ENCODE peak calls at places on chromosomes 11 and 22, in four cellular contexts. H is H1, V is IMR-90, Z is H9. F is an unnamed sample. For H3K79me1, the result is how much of the 10 kb centered on the place peaks cover.

GRCh38 chr11:89168396-89168795 is 9.3 kb upstream of the TYR start:
- DNase-seq in H (no peak), V (no peak), Z (no peak), F (no peak)

GRCh38 chr22:17234144-17234623 is 14.9 kb upstream of the ADA2 start:
- DNase-seq in H (peak), V (no peak), Z (peak), F (peak)

GRCh38 chr11:41237386-41237785 is 222.1 kb downstream of the LRRC4C start:
- DNase-seq in V (no peak), H (no peak), Z (no peak), F (peak)

GRCh38 chr11:70116386-70117077 is 38.4 kb downstream of the ANO1 start:
- DNase-seq in Z (no peak), V (no peak), H (no peak), F (no peak)

GRCh38 chr22:46148885-46149492 is 1.3 kb upstream of the PPARA start:
- DNase-seq in V (no peak), H (no peak), Z (no peak), F (no peak)

GRCh38 chr11:78292109-78292803 is 103.5 kb downstream of the USP35 start:
- DNase-seq in Z (no peak), V (no peak), H (no peak), F (no peak)

GRCh38 chr22:28283025-28283654 is 364.1 kb upstream of the PITPNB start:
- DNase-seq in Z (no peak), V (peak), H (no peak), F (no peak)

GRCh38 chr11:17642980-17643379 is 76.4 kb upstream of the MYOD1 start:
- DNase-seq in V (no peak), H (no peak), Z (no peak), F (no peak)

GRCh38 chr22:50454556-50455075 is 20.2 kb downstream of the SBF1 start:
- DNase-seq in V (no peak), Z (no peak), H (no peak), F (no peak)

GRCh38 chr11:34614334-34615113 is 6.4 kb upstream of the EHF start:
- DNase-seq in Z (no peak), V (peak), H (no peak), F (no peak)

GRCh38 chr11:123740787-123741158 is 687 bp downstream of the ZNF202 start:
- DNase-seq in H (no peak), Z (no peak), V (no peak), F (peak)

GRCh38 chr22:48745842-48746788 is 1081.6 kb downstream of the BRD1 start:
- DNase-seq in V (no peak), Z (peak), H (no peak), F (no peak)

GRCh38 chr11:35101223-35101622 is 37.7 kb upstream of the CD44 start:
- DNase-seq in V (no peak), Z (no peak), H (no peak), F (no peak)

GRCh38 chr22:28594784-28595324 is 84.8 kb downstream of the TTC28 start:
- DNase-seq in V (peak), Z (no peak), H (no peak), F (peak)

GRCh38 chr22:45248832-45249561 is 8.3 kb upstream of the KIAA0930 start:
- DNase-seq in Z (no peak), V (no peak), H (no peak), F (no peak)

GRCh38 chr11:27926056-27926455 is 181.9 kb downstream of the KIF18A start:
- DNase-seq in Z (no peak), V (no peak), H (no peak), F (no peak)

GRCh38 chr11:116558504-116559252 is 214.1 kb downstream of the BUD13 start:
- DNase-seq in H (no peak), Z (no peak), V (peak), F (no peak)

GRCh38 chr11:66278396-66279091 is 569 bp downstream of the CNIH2 start:
- DNase-seq in V (no peak), Z (no peak), H (no peak), F (peak)

GRCh38 chr11:62108971-62109391 is 14.8 kb upstream of the INCENP start:
- DNase-seq in Z (no peak), H (no peak), V (peak), F (no peak)

GRCh38 chr11:92259861-92260260 is 35.2 kb downstream of the FAT3 start:
- DNase-seq in V (no peak), H (no peak), Z (no peak), F (no peak)

GRCh38 chr22:28111501-28111900 is 192.4 kb upstream of the PITPNB start:
- DNase-seq in H (no peak), Z (no peak), V (no peak), F (no peak)

GRCh38 chr11:117232022-117232878 is at the start of the genes PCSK7 and RNF214:
- DNase-seq in V (peak), Z (peak), H (peak), F (peak)

GRCh38 chr11:120024586-120024985 is 113.3 kb downstream of the TRIM29 start:
- DNase-seq in H (no peak), Z (no peak), V (no peak), F (no peak)

GRCh38 chr11:61090092-61090491 is 12.2 kb upstream of the CD5 start:
- DNase-seq in V (no peak), H (no peak), Z (no peak), F (no peak)

GRCh38 chr22:46574993-46575914 is 37.8 kb upstream of the CELSR1 start:
- DNase-seq in V (no peak), H (no peak), Z (peak), F (peak)

GRCh38 chr22:47396105-47396504 is 633.7 kb downstream of the TBC1D22A start:
- DNase-seq in V (no peak), H (no peak), Z (no peak), F (no peak)

GRCh38 chr11:60631939-60632338 is 67.5 kb upstream of the MS4A8 start:
- DNase-seq in H (no peak), Z (no peak), V (no peak), F (no peak)

GRCh38 chr11:91406009-91406408 is 818.6 kb upstream of the FAT3 start:
- DNase-seq in V (no peak), Z (no peak), H (no peak), F (no peak)

GRCh38 chr11:210122-210802 is 2.8 kb downstream of the RIC8A start:
- DNase-seq in Z (no peak), H (no peak), V (peak), F (peak)

GRCh38 chr11:62921573-62922188 is 518 bp upstream of the CHRM1 start:
- DNase-seq in Z (no peak), H (no peak), V (peak), F (no peak)

GRCh38 chr22:30562391-30562790 is 12.1 kb downstream of the GAL3ST1 start:
- DNase-seq in Z (no peak), V (no peak), H (no peak), F (no peak)

GRCh38 chr11:14643697-14644395 is at the start of gene PDE3B:
- DNase-seq in H (no peak), Z (peak), V (peak), F (peak)

GRCh38 chr22:20919718-20920117 is 2.5 kb downstream of the CRKL start:
- DNase-seq in H (no peak), V (no peak), Z (no peak), F (no peak)

GRCh38 chr22:21632237-21632895 is at the start of gene CCDC116:
- DNase-seq in Z (peak), V (no peak), H (no peak), F (peak)

GRCh38 chr11:94774345-94774744 is 6.2 kb downstream of the AMOTL1 start:
- DNase-seq in H (no peak), Z (no peak), V (peak), F (no peak)

GRCh38 chr11:126426820-126427749 is 71.6 kb downstream of the ST3GAL4 start:
- DNase-seq in H (no peak), V (no peak), Z (no peak), F (no peak)

GRCh38 chr11:61728940-61729219 is 23.6 kb upstream of the MYRF start:
- DNase-seq in H (no peak), Z (no peak), V (peak), F (no peak)

GRCh38 chr22:50535113-50535512 is 5.3 kb upstream of the TYMP start:
- DNase-seq in H (no peak), V (no peak), Z (no peak), F (no peak)

GRCh38 chr11:121032546-121032945 is 8.6 kb downstream of the TBCEL start:
- DNase-seq in H (no peak), Z (no peak), V (no peak), F (peak)

GRCh38 chr11:114776956-114777355 is 98.6 kb downstream of the NXPE2 start:
- DNase-seq in V (no peak), Z (no peak), H (no peak), F (no peak)
- H3K56ac ChIP-seq in V (no peak), Z (no peak), H (no peak), F (no peak)

DNA sequence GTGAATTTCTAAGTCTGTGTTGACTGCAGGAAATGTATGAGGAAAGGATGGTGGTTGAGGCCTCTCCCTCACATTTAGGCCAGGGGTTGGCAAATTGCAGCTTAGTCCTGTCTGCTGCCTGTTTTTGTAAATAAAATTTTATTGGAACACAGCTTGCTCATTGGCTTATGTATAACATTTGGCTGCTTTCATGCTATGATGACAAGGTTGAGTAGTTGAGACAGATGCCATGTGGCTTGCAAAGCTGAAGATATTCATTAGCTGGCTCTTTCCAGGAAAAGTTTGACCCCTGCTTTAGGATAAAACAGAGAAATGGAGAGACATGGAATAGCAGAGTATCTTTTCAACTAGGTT is 46.2 kb downstream of the BCR start:
- DNase-seq in H (no peak), Z (no peak), V (no peak), F (no peak)
- H3K79me1 ChIP-seq in H (under half), Z (under half), V (half or more), F (under half)

DNA sequence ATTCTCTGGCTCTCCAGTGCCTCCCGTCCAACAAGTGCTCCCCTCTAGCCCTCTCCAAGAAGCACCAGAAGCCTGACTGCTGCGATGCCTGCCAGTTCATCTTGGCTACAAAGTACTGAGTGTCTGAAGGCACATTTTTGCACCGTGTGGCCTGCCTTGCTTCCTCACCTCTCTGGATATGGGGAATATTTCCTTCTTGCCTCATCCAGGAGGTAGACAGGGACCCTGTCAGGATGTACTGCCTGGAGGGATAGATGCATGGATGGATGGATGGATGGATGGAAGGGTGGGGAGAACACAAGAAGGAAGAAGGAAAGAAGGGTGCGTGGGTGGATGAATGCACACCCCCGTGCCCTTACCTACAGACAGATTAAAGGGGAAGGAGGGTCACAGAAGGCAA is 27.6 kb downstream of the KCTD17 start:
- DNase-seq in V (no peak), H (no peak), Z (no peak), F (no peak)
- H3K56ac ChIP-seq in V (no peak), H (no peak), Z (no peak), F (no peak)

GRCh38 chr22:38137876-38138687 is 27.6 kb upstream of the BAIAP2L2 start:
- DNase-seq in Z (no peak), H (no peak), V (no peak), F (no peak)

GRCh38 chr22:38138961-38139360 is 28.5 kb upstream of the BAIAP2L2 start:
- DNase-seq in H (no peak), Z (no peak), V (no peak), F (no peak)

GRCh38 chr22:38142606-38143005 is 32.1 kb upstream of the BAIAP2L2 start:
- DNase-seq in H (no peak), V (no peak), Z (no peak), F (no peak)

GRCh38 chr22:38141574-38141973 is 31.1 kb upstream of the BAIAP2L2 start:
- DNase-seq in V (no peak), H (no peak), Z (no peak), F (no peak)

GRCh38 chr22:38139901-38140300 is 29.4 kb upstream of the BAIAP2L2 start:
- DNase-seq in H (no peak), Z (no peak), V (no peak), F (no peak)
- H3K79me1 ChIP-seq in H (under half), Z (under half), V (under half), F (under half)

GRCh38 chr11:45530111-45530510 is 135.3 kb downstream of the CHST1 start:
- DNase-seq in H (no peak), V (no peak), Z (no peak), F (no peak)
- H3K56ac ChIP-seq in H (no peak), V (no peak), Z (no peak), F (no peak)

GRCh38 chr22:39238966-39239510 is 5.7 kb downstream of the PDGFB start:
- DNase-seq in V (no peak), Z (no peak), H (no peak), F (no peak)
- H3K79me1 ChIP-seq in V (under half), Z (under half), H (under half), F (under half)